ENCODE peak calls at places on chromosomes 11 and 22, in ten cellular contexts. One of them, this sample, is unnamed.

GRCh38 chr22:40808018-40808841 is 10.9 kb downstream of the SLC25A17 start:
- DNase-seq in vagina: no peak
- DNase-seq in transverse colon: no peak
- DNase-seq in mammary epithelial cell: no peak
- DNase-seq in fibroblast of lung: peak
- DNase-seq in NCI-H1105: no peak
- DNase-seq in iris pigment epithelial cell: peak
- DNase-seq in stimulated activated CD4-positive, alpha-beta T cell treated with anti-CD3 and anti-CD28 coated beads, Interleukin-1b, Interleukin-23, amount 100 ng/mL, for 4 hours: no peak
- DNase-seq in aorta: no peak
- DNase-seq in ascending aorta: no peak
- DNase-seq in this sample: no peak

GRCh38 chr11:8403310-8403709 is 139.6 kb upstream of the LMO1 start:
- DNase-seq in ascending aorta: no peak
- DNase-seq in mammary epithelial cell: no peak
- DNase-seq in aorta: no peak
- DNase-seq in transverse colon: no peak
- DNase-seq in iris pigment epithelial cell: peak
- DNase-seq in fibroblast of lung: peak
- DNase-seq in vagina: no peak
- DNase-seq in stimulated activated CD4-positive, alpha-beta T cell treated with anti-CD3 and anti-CD28 coated beads, Interleukin-1b, Interleukin-23, amount 100 ng/mL, for 4 hours: no peak
- DNase-seq in NCI-H1105: no peak
- DNase-seq in this sample: no peak

GRCh38 chr11:118074091-118074685 is 2.7 kb upstream of the TMPRSS4 start:
- DNase-seq in aorta: peak
- DNase-seq in mammary epithelial cell: no peak
- DNase-seq in vagina: no peak
- DNase-seq in iris pigment epithelial cell: no peak
- DNase-seq in NCI-H1105: no peak
- DNase-seq in ascending aorta: no peak
- DNase-seq in transverse colon: no peak
- DNase-seq in stimulated activated CD4-positive, alpha-beta T cell treated with anti-CD3 and anti-CD28 coated beads, Interleukin-1b, Interleukin-23, amount 100 ng/mL, for 4 hours: no peak
- DNase-seq in fibroblast of lung: no peak
- DNase-seq in this sample: no peak

GRCh38 chr11:40328890-40329617 is 1130.4 kb downstream of the LRRC4C start:
- DNase-seq in iris pigment epithelial cell: peak
- DNase-seq in stimulated activated CD4-positive, alpha-beta T cell treated with anti-CD3 and anti-CD28 coated beads, Interleukin-1b, Interleukin-23, amount 100 ng/mL, for 4 hours: no peak
- DNase-seq in aorta: peak
- DNase-seq in fibroblast of lung: peak
- DNase-seq in NCI-H1105: peak
- DNase-seq in ascending aorta: peak
- DNase-seq in vagina: no peak
- DNase-seq in transverse colon: peak
- DNase-seq in mammary epithelial cell: peak
- DNase-seq in this sample: no peak

GRCh38 chr11:120575461-120575860 is 63.9 kb downstream of the GRIK4 start:
- DNase-seq in transverse colon: no peak
- DNase-seq in iris pigment epithelial cell: no peak
- DNase-seq in vagina: no peak
- DNase-seq in ascending aorta: no peak
- DNase-seq in aorta: no peak
- DNase-seq in mammary epithelial cell: no peak
- DNase-seq in NCI-H1105: no peak
- DNase-seq in stimulated activated CD4-positive, alpha-beta T cell treated with anti-CD3 and anti-CD28 coated beads, Interleukin-1b, Interleukin-23, amount 100 ng/mL, for 4 hours: no peak
- DNase-seq in fibroblast of lung: no peak
- DNase-seq in this sample: no peak

GRCh38 chr22:44888491-44888941 is 121.3 kb downstream of the PHF21B start:
- DNase-seq in aorta: no peak
- DNase-seq in stimulated activated CD4-positive, alpha-beta T cell treated with anti-CD3 and anti-CD28 coated beads, Interleukin-1b, Interleukin-23, amount 100 ng/mL, for 4 hours: no peak
- DNase-seq in transverse colon: no peak
- DNase-seq in fibroblast of lung: no peak
- DNase-seq in iris pigment epithelial cell: no peak
- DNase-seq in ascending aorta: peak
- DNase-seq in vagina: no peak
- DNase-seq in NCI-H1105: no peak
- DNase-seq in mammary epithelial cell: no peak
- DNase-seq in this sample: no peak

GRCh38 chr11:119942583-119943338 is 195.2 kb downstream of the TRIM29 start:
- DNase-seq in fibroblast of lung: peak
- DNase-seq in transverse colon: no peak
- DNase-seq in aorta: no peak
- DNase-seq in NCI-H1105: no peak
- DNase-seq in vagina: no peak
- DNase-seq in stimulated activated CD4-positive, alpha-beta T cell treated with anti-CD3 and anti-CD28 coated beads, Interleukin-1b, Interleukin-23, amount 100 ng/mL, for 4 hours: no peak
- DNase-seq in iris pigment epithelial cell: no peak
- DNase-seq in mammary epithelial cell: no peak
- DNase-seq in ascending aorta: no peak
- DNase-seq in this sample: no peak

GRCh38 chr11:116687458-116688201 is 85.2 kb downstream of the BUD13 start:
- DNase-seq in vagina: peak
- DNase-seq in ascending aorta: no peak
- DNase-seq in NCI-H1105: no peak
- DNase-seq in aorta: no peak
- DNase-seq in fibroblast of lung: no peak
- DNase-seq in stimulated activated CD4-positive, alpha-beta T cell treated with anti-CD3 and anti-CD28 coated beads, Interleukin-1b, Interleukin-23, amount 100 ng/mL, for 4 hours: no peak
- DNase-seq in iris pigment epithelial cell: no peak
- DNase-seq in transverse colon: no peak
- DNase-seq in mammary epithelial cell: no peak
- DNase-seq in this sample: no peak

GRCh38 chr11:30333405-30333804 is 10.5 kb downstream of the ARL14EP start:
- DNase-seq in transverse colon: no peak
- DNase-seq in stimulated activated CD4-positive, alpha-beta T cell treated with anti-CD3 and anti-CD28 coated beads, Interleukin-1b, Interleukin-23, amount 100 ng/mL, for 4 hours: no peak
- DNase-seq in mammary epithelial cell: peak
- DNase-seq in ascending aorta: no peak
- DNase-seq in aorta: no peak
- DNase-seq in vagina: no peak
- DNase-seq in iris pigment epithelial cell: peak
- DNase-seq in NCI-H1105: no peak
- DNase-seq in fibroblast of lung: no peak
- DNase-seq in this sample: no peak

GRCh38 chr11:75328426-75329277 is 22.8 kb downstream of the ARRB1 start:
- DNase-seq in stimulated activated CD4-positive, alpha-beta T cell treated with anti-CD3 and anti-CD28 coated beads, Interleukin-1b, Interleukin-23, amount 100 ng/mL, for 4 hours: peak
- DNase-seq in vagina: no peak
- DNase-seq in NCI-H1105: peak
- DNase-seq in fibroblast of lung: peak
- DNase-seq in aorta: peak
- DNase-seq in mammary epithelial cell: peak
- DNase-seq in iris pigment epithelial cell: peak
- DNase-seq in ascending aorta: peak
- DNase-seq in transverse colon: peak
- DNase-seq in this sample: peak

GRCh38 chr22:39277135-39277607 is 32.4 kb upstream of the PDGFB start:
- DNase-seq in mammary epithelial cell: peak
- DNase-seq in fibroblast of lung: peak
- DNase-seq in iris pigment epithelial cell: peak
- DNase-seq in vagina: no peak
- DNase-seq in aorta: no peak
- DNase-seq in transverse colon: no peak
- DNase-seq in ascending aorta: no peak
- DNase-seq in stimulated activated CD4-positive, alpha-beta T cell treated with anti-CD3 and anti-CD28 coated beads, Interleukin-1b, Interleukin-23, amount 100 ng/mL, for 4 hours: no peak
- DNase-seq in NCI-H1105: no peak
- DNase-seq in this sample: no peak

GRCh38 chr11:115921540-115921939 is 417.3 kb upstream of the CADM1 start:
- DNase-seq in transverse colon: no peak
- DNase-seq in NCI-H1105: no peak
- DNase-seq in stimulated activated CD4-positive, alpha-beta T cell treated with anti-CD3 and anti-CD28 coated beads, Interleukin-1b, Interleukin-23, amount 100 ng/mL, for 4 hours: no peak
- DNase-seq in iris pigment epithelial cell: no peak
- DNase-seq in vagina: no peak
- DNase-seq in mammary epithelial cell: no peak
- DNase-seq in fibroblast of lung: no peak
- DNase-seq in aorta: no peak
- DNase-seq in ascending aorta: no peak
- DNase-seq in this sample: no peak

GRCh38 chr22:30305519-30305905 is 16.2 kb upstream of the CASTOR1 start:
- DNase-seq in aorta: peak
- DNase-seq in fibroblast of lung: no peak
- DNase-seq in ascending aorta: peak
- DNase-seq in NCI-H1105: no peak
- DNase-seq in vagina: no peak
- DNase-seq in stimulated activated CD4-positive, alpha-beta T cell treated with anti-CD3 and anti-CD28 coated beads, Interleukin-1b, Interleukin-23, amount 100 ng/mL, for 4 hours: no peak
- DNase-seq in mammary epithelial cell: no peak
- DNase-seq in transverse colon: peak
- DNase-seq in iris pigment epithelial cell: peak
- DNase-seq in this sample: peak

GRCh38 chr11:128830836-128831780 is 36.0 kb downstream of the KCNJ1 start:
- DNase-seq in stimulated activated CD4-positive, alpha-beta T cell treated with anti-CD3 and anti-CD28 coated beads, Interleukin-1b, Interleukin-23, amount 100 ng/mL, for 4 hours: peak
- DNase-seq in aorta: peak
- DNase-seq in vagina: no peak
- DNase-seq in NCI-H1105: peak
- DNase-seq in mammary epithelial cell: peak
- DNase-seq in transverse colon: peak
- DNase-seq in fibroblast of lung: peak
- DNase-seq in ascending aorta: peak
- DNase-seq in iris pigment epithelial cell: peak
- DNase-seq in this sample: peak

GRCh38 chr11:2507212-2507901 is 62.5 kb downstream of the KCNQ1 start:
- DNase-seq in transverse colon: peak
- DNase-seq in vagina: no peak
- DNase-seq in fibroblast of lung: no peak
- DNase-seq in iris pigment epithelial cell: no peak
- DNase-seq in mammary epithelial cell: no peak
- DNase-seq in NCI-H1105: no peak
- DNase-seq in ascending aorta: no peak
- DNase-seq in aorta: no peak
- DNase-seq in stimulated activated CD4-positive, alpha-beta T cell treated with anti-CD3 and anti-CD28 coated beads, Interleukin-1b, Interleukin-23, amount 100 ng/mL, for 4 hours: no peak
- DNase-seq in this sample: no peak

GRCh38 chr22:47171441-47172221 is 409.2 kb downstream of the TBC1D22A start:
- DNase-seq in aorta: peak
- DNase-seq in ascending aorta: peak
- DNase-seq in stimulated activated CD4-positive, alpha-beta T cell treated with anti-CD3 and anti-CD28 coated beads, Interleukin-1b, Interleukin-23, amount 100 ng/mL, for 4 hours: no peak
- DNase-seq in iris pigment epithelial cell: no peak
- DNase-seq in NCI-H1105: no peak
- DNase-seq in fibroblast of lung: no peak
- DNase-seq in vagina: no peak
- DNase-seq in transverse colon: peak
- DNase-seq in mammary epithelial cell: no peak
- DNase-seq in this sample: no peak

This sample was measured in immature natural killer cell.